ENCODE peak calls at places on chromosomes 13 and 19, in four cellular contexts. Z, F, S and T are unnamed samples.

GRCh38 chr19:41299755-41300089 is 10.2 kb upstream of the CCDC97 start:
- DNase-seq in Z (peak), F (peak), S (no peak), T (no peak)

GRCh38 chr13:63910406-63910957 is 2494.8 kb upstream of the PCDH20 start:
- DNase-seq in Z (no peak), F (no peak), S (no peak), T (no peak)

GRCh38 chr19:9793051-9793591 is 24.6 kb upstream of the ZNF846 start:
- DNase-seq in Z (peak), F (no peak), S (no peak), T (no peak)

GRCh38 chr13:100148422-100148821 is 59.5 kb downstream of the PCCA start:
- DNase-seq in Z (no peak), F (no peak), S (no peak), T (no peak)

GRCh38 chr19:18883530-18884304 is 12.2 kb downstream of the CERS1 start:
- DNase-seq in Z (no peak), F (no peak), S (no peak), T (no peak)

GRCh38 chr13:39956036-39956435 is 300.6 kb downstream of the COG6 start:
- DNase-seq in Z (no peak), F (no peak), S (no peak), T (no peak)

GRCh38 chr13:69704311-69704710 is 403.3 kb upstream of the ATXN8OS start:
- DNase-seq in Z (no peak), F (no peak), S (no peak), T (no peak)

GRCh38 chr13:52010890-52011689 is at the start of gene ATP7B:
- DNase-seq in Z (no peak), F (no peak), S (no peak), T (no peak)

GRCh38 chr13:43664700-43665191 is 122.0 kb downstream of the ENOX1 start:
- DNase-seq in Z (peak), F (no peak), S (peak), T (peak)

GRCh38 chr19:42286349-42287016 is 15.4 kb upstream of the PRR19 start:
- DNase-seq in Z (peak), F (peak), S (no peak), T (no peak)

GRCh38 chr13:52738719-52739467 is 727 bp downstream of the CNMD start:
- DNase-seq in Z (no peak), F (no peak), S (no peak), T (no peak)

GRCh38 chr19:19296953-19297689 is 23.2 kb downstream of the SUGP1 start:
- DNase-seq in Z (no peak), F (no peak), S (no peak), T (no peak)

GRCh38 chr19:27740396-27740795 is 1472.6 kb downstream of the UQCRFS1 start:
- DNase-seq in Z (no peak), F (no peak), S (no peak), T (no peak)

GRCh38 chr13:103883698-103884097 is 817.5 kb upstream of the SLC10A2 start:
- DNase-seq in Z (peak), F (no peak), S (no peak), T (no peak)

DNA sequence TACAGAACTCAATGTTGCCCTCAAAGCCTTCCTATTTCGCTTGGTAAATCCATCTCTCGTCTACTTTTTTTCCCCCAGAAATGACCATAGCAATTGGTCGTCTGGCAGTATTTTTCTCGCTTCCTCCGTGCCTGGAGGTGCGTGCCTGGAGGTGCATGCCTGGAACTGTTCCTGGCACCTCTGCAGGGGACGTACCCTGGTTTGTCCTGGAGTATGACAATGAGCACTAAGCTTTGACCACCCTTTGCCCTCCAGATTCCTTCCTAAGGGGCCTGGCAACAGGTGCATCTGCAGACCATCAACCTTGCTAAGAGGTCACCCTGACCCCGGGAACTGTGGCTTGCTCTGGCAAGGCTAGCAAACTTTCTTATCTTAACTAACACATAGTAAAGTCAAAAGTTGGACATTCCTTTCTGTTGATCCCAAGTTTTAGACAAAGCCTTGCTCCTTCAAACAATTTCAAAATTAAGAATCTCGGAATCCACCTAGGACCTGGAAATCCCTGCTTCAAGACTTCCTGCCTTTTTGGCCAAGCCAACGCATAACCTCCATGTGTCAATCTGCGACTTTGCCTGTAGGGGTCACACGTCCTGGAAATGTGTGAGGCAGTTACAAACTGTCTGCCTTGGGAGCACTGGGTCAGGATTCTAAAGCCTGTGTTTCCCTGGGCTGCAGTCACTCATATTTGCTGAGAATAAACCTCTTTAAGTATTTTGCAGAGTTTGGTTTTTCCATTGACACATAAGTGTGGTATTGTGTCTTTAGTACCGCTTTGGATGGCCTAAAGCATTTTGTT is 28.8 kb upstream of the TUBGCP3 start:
- DNase-seq in Z (peak), F (no peak), S (peak), T (no peak)
- TF ChIP-seq CTCF in Z (peak), F (peak), S (no peak), T (peak)

GRCh38 chr19:2523630-2524311 is 47.8 kb downstream of the GADD45B start:
- DNase-seq in Z (peak), F (peak), S (no peak), T (peak)
- TF ChIP-seq CTCF in Z (peak), F (peak), S (no peak), T (peak)

GRCh38 chr13:24745516-24745860 is 18.5 kb upstream of the RNF17 start:
- DNase-seq in Z (no peak), F (no peak), S (no peak), T (no peak)

GRCh38 chr13:24744247-24744646 is 19.7 kb upstream of the RNF17 start:
- DNase-seq in Z (no peak), F (no peak), S (no peak), T (no peak)

GRCh38 chr13:24747248-24748151 is 16.5 kb upstream of the RNF17 start:
- DNase-seq in Z (no peak), F (no peak), S (peak), T (no peak)

GRCh38 chr13:24745861-24746617 is 17.9 kb upstream of the RNF17 start:
- DNase-seq in Z (no peak), F (no peak), S (no peak), T (no peak)

DNA sequence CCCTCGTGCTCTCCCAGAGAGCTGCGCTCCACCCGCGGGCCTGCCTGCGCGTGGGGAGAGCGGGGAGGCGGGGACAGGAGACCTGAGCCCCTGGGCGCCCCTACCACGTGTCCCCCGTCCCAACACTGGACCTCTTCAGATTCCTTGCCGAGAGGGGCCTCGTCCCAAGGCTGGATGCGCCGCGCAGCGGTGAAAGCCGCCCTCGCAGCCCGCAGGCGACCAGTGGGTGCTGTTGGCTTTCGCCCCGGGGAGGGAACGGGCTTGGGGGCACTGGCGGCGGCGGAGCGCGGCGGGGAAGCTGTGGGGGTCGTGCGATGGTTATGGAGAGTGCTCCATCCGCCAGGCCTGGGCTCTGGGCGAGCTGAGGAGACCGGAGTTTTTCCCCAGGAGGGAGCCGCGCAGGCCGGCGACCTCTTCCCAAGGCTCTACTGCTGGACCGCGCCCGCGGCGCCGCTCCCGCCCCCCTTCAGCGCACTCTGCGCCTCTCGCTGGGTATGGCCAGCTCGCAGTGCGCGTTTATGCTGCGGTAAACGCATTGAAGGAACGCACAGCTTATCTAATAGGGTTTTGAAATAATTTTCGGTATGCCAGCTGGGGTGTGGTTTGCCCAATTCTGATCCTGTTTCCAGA is 17.2 kb upstream of the RNF17 start:
- DNase-seq in Z (no peak), F (no peak), S (peak), T (no peak)
- TF ChIP-seq CTCF in Z (no peak), F (no peak), S (no peak), T (peak)

DNA sequence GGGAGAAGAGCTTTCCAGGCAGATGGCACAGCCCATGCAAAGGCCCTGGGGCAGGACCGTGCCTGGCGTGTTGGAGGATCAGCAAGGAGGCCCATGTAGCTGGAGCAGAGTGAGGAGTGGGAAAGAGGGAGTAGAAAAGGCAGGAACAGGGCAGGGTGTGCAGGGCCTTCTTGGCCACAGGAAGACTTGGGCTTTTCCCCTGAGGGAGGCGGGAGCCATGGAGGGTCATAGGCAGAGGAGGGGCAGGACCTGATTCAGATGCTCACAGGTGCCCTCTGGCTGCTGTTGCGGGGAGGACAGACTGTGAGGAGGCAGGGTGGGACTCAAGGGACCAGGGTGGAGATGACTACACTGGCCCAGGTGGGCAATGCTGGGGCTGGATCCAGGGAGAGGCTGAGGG is 13.8 kb upstream of the PTPRS start:
- DNase-seq in Z (peak), F (no peak), S (peak), T (no peak)
- TF ChIP-seq CTCF in Z (peak), F (no peak), S (no peak), T (peak)

GRCh38 chr13:102198418-102199322 is 203.2 kb downstream of the FGF14 start:
- DNase-seq in Z (peak), F (no peak), S (no peak), T (no peak)

GRCh38 chr13:102191951-102192461 is 209.8 kb downstream of the FGF14 start:
- DNase-seq in Z (peak), F (no peak), S (no peak), T (no peak)

GRCh38 chr13:102195566-102196462 is 206.0 kb downstream of the FGF14 start:
- DNase-seq in Z (peak), F (no peak), S (no peak), T (no peak)

DNA sequence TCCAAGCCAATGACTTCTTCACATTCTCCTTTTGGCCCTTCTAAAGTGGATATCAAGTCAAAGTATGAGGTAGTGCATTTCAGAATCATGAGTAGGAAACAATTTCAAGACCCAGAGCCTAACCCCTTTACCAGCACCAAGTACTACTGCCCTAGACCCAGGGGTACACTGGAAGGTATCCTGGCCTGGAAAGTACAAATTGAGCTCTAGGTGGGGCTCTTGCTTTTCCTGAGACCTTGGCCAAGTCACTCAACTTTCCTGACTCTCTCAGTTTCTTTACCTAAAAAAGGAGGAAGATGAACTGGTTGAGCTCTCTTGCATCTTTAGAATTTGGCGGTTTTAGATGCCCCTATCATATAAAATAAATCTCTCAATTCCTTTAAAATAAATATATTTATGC is 204.7 kb downstream of the FGF14 start:
- DNase-seq in Z (peak), F (no peak), S (peak), T (no peak)
- TF ChIP-seq CTCF in Z (peak), F (no peak), S (no peak), T (no peak)

GRCh38 chr19:28985201-28985600 is 227.8 kb downstream of the UQCRFS1 start:
- DNase-seq in Z (no peak), F (peak), S (no peak), T (no peak)
- TF ChIP-seq CTCF in Z (no peak), F (no peak), S (no peak), T (no peak)

GRCh38 chr13:59266478-59267063 is 897.2 kb downstream of the DIAPH3 start:
- DNase-seq in Z (no peak), F (no peak), S (no peak), T (no peak)

GRCh38 chr13:59259416-59260000 is 904.2 kb downstream of the DIAPH3 start:
- DNase-seq in Z (no peak), F (no peak), S (no peak), T (no peak)

GRCh38 chr13:59263531-59263930 is 900.2 kb downstream of the DIAPH3 start:
- DNase-seq in Z (no peak), F (no peak), S (no peak), T (no peak)

DNA sequence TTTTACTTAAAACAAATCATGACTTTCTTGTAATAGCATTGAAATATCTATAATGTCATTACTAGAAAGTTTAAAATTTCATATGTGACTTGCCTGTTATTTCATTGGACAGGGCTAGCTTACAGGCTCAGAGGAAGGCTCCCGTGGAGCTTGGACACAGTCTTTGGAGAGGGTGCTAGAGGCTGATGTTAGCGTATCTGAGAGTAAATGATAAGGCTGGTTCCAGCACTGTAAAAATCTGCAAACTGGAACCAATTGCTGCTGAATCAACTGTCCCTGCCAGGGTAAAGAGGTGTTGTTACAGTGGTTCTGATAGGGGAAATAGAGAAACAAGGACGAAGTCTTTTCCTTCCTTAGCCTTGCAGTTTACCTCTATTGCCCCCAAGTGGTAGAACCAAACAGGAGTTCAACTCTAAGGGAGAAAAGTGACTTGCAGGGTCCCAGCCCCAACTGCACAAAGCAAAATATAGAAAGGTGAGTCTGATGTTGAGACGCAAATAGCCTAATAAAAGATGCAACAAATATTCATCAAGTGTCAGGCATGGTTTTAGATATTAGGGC is 901.7 kb downstream of the DIAPH3 start:
- DNase-seq in Z (no peak), F (no peak), S (no peak), T (no peak)
- TF ChIP-seq CTCF in Z (no peak), F (no peak), S (no peak), T (peak)

DNA sequence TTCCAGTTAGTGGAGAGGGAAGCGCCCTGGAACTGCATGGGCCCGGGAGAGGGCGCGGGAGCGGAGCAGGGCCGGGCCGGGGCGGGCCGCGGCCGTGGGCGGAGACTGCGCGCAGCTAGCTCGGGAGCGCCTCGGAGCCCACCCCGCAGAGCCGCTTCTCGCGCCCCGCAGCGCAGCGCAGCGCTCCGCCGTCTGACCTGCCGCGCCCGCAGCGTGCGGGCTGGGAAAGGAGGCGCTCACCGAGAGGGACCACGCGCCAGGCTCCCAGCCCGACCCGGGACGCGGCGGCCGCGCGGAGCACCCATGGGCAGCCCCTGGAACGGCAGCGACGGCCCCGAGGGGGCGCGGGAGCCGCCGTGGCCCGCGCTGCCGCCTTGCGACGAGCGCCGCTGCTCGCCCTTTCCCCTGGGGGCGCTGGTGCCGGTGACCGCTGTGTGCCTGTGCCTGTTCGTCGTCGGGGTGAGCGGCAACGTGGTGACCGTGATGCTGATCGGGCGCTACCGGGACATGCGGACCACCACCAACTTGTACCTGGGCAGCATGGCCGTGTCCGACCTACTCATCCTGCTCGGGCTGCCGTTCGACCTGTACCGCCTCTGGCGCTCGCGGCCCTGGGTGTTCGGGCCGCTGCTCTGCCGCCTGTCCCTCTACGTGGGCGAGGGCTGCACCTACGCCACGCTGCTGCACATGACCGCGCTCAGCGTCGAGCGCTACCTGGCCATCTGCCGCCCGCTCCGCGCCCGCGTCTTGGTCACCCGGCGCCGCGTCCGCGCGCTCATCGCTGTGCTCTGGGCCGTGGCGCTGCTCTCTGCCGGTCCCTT is at the start of gene MLNR:
- DNase-seq in Z (peak), F (no peak), S (peak), T (no peak)
- TF ChIP-seq CTCF in Z (no peak), F (no peak), S (peak), T (no peak)

DNA sequence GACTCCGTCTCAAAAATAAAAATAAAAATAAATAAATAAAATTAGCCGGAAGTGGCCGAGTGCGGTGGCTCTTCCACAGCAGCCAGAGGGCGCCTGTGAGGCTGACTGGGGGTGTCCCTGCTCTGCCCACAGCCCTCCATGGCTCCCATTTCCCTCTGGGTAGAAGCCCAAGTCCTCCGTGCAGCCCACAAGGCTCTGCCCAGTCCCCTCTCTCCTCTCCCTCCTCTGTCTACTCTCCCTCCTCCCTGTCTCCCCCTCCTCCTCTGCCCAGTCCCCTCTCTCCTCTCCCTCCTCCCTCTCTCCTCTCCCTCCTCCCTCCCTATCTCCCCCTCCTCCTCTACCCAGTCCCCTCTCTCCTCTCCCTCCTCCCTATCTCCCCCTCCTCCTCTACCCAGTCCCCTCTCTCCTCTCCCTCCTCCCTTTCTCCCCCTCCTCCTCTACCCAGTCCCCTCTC is 20.4 kb downstream of the MISP start:
- DNase-seq in Z (peak), F (no peak), S (peak), T (no peak)
- TF ChIP-seq CTCF in Z (peak), F (peak), S (no peak), T (peak)

DNA sequence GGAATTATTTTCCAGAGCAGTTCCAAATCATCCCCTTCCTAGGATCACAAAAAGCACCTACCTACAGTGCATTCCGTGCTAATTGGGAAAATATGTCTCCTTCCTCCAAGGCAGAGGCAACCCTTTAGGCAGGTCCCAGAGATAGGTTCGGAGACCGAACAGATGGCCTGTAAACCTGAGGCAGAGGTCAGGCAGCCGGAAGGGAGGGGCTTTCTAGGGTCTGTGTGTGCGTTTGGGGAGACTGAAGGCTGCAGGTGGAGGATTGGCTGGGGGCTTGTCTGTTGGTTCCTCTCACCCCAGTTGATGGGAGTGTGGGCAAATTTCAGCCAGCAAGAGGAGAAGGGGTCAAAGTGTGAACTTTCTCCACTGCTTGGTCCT is 7.1 kb downstream of the KCNN4 start:
- DNase-seq in Z (no peak), F (no peak), S (no peak), T (no peak)
- TF ChIP-seq CTCF in Z (no peak), F (no peak), S (no peak), T (no peak)